ENCODE peak calls at places on chromosomes 1 and 21, in eight cellular contexts. B is CD8-positive, alpha-beta T cell; A is astrocyte of the spinal cord; O is fibroblast of lung; T is cardiac muscle cell; Z is kidney epithelial cell; I is endothelial cell; G is ovary. V is an unnamed sample.
A peak's percentile ranks its signal among the peaks of the same experiment; 100 is the strongest.

GRCh38 chr1:2645143-2645542 is 12.3 kb upstream of the MMEL1 start:
- DNase-seq in B (no peak), A (no peak), O (no peak), T (no peak), Z (no peak), I (no peak), G (peak; percentile 13), V (no peak)

GRCh38 chr21:33890187-33890586 is 25.4 kb downstream of the ATP5PO start:
- DNase-seq in B (no peak), A (no peak), O (no peak), T (no peak), Z (no peak), I (no peak), G (no peak), V (no peak)

GRCh38 chr1:245396615-245397014 is 241.8 kb downstream of the KIF26B start:
- DNase-seq in B (no peak), A (no peak), O (no peak), T (no peak), Z (no peak), I (no peak), G (no peak), V (no peak)

GRCh38 chr1:155304558-155305063 is 3.4 kb upstream of the PKLR start:
- DNase-seq in B (no peak), A (no peak), O (no peak), T (no peak), Z (no peak), I (no peak), G (no peak), V (no peak)

GRCh38 chr1:57304591-57304990 is 119.3 kb downstream of the DAB1 start:
- DNase-seq in B (no peak), A (no peak), O (no peak), T (no peak), Z (no peak), I (no peak), G (no peak), V (no peak)

GRCh38 chr1:22210176-22210575 is 67.3 kb upstream of the WNT4 start:
- DNase-seq in B (no peak), A (no peak), O (no peak), T (no peak), Z (no peak), I (no peak), G (no peak), V (no peak)

GRCh38 chr1:68221971-68222355 is 10.4 kb downstream of the WLS start:
- DNase-seq in B (no peak), A (peak; percentile 55), O (peak; percentile 53), T (no peak), Z (no peak), I (no peak), G (no peak), V (no peak)

GRCh38 chr1:16249838-16250241 is 12.9 kb upstream of the CPLANE2 start:
- DNase-seq in B (no peak), A (peak; percentile 54), O (peak; percentile 96), T (no peak), Z (no peak), I (no peak), G (peak; percentile 83), V (no peak)

GRCh38 chr1:61379693-61380092 is 297.3 kb downstream of the NFIA start:
- DNase-seq in B (no peak), A (no peak), O (no peak), T (no peak), Z (no peak), I (no peak), G (no peak), V (no peak)

GRCh38 chr1:18581420-18581880 is 49.2 kb upstream of the PAX7 start:
- DNase-seq in B (no peak), A (peak; percentile 1), O (no peak), T (peak; percentile 70), Z (no peak), I (peak; percentile 67), G (no peak), V (peak; percentile 52)

GRCh38 chr1:39160703-39161102 is 43.8 kb upstream of the MACF1 start:
- DNase-seq in B (no peak), A (no peak), O (no peak), T (no peak), Z (no peak), I (no peak), G (no peak), V (no peak)

GRCh38 chr1:198679535-198680173 is 40.8 kb downstream of the PTPRC start:
- DNase-seq in B (peak; percentile 57), A (no peak), O (no peak), T (no peak), Z (no peak), I (no peak), G (no peak), V (no peak)

GRCh38 chr1:108316545-108316944 is 72.7 kb upstream of the NBPF4 start:
- DNase-seq in B (no peak), A (no peak), O (peak; percentile 12), T (no peak), Z (no peak), I (no peak), G (no peak), V (no peak)

GRCh38 chr1:73824065-73824464 is 373.9 kb downstream of the LRRIQ3 start:
- DNase-seq in B (no peak), A (no peak), O (no peak), T (no peak), Z (no peak), I (no peak), G (no peak), V (no peak)

GRCh38 chr1:23594927-23595353 is 35.6 kb upstream of the ID3 start:
- DNase-seq in B (no peak), A (no peak), O (no peak), T (no peak), Z (no peak), I (no peak), G (no peak), V (no peak)

GRCh38 chr1:170698711-170699275 is 34.9 kb downstream of the PRRX1 start:
- DNase-seq in B (no peak), A (peak; percentile 84), O (peak; percentile 64), T (peak; percentile 47), Z (no peak), I (no peak), G (no peak), V (no peak)

GRCh38 chr1:182552527-182552926 is 36.5 kb downstream of the RNASEL start:
- DNase-seq in B (no peak), A (no peak), O (no peak), T (no peak), Z (no peak), I (no peak), G (no peak), V (no peak)

GRCh38 chr1:117710710-117711109 is 104.9 kb downstream of the TENT5C start:
- DNase-seq in B (no peak), A (no peak), O (no peak), T (no peak), Z (no peak), I (no peak), G (no peak), V (no peak)

GRCh38 chr1:203650012-203650836 is 23.6 kb downstream of the ATP2B4 start:
- DNase-seq in B (peak; percentile 80), A (peak; percentile 71), O (peak; percentile 60), T (peak; percentile 59), Z (no peak), I (peak; percentile 83), G (peak; percentile 74), V (peak; percentile 68)

GRCh38 chr1:40870135-40870728 is 8.1 kb upstream of the CITED4 start:
- DNase-seq in B (no peak), A (peak; percentile 29), O (no peak), T (no peak), Z (no peak), I (no peak), G (no peak), V (no peak)
- TF ChIP-seq CTCF in B (no peak), A (no peak), O (no peak), T (no peak), Z (no peak), I (no peak), G (no peak), V (no peak)

GRCh38 chr1:151839457-151840409 is at the start of gene C2CD4D:
- DNase-seq in B (peak; percentile 77), A (no peak), O (no peak), T (peak; percentile 22), Z (no peak), I (peak; percentile 61), G (no peak), V (peak; percentile 62)
- TF ChIP-seq CTCF in B (no peak), A (no peak), O (no peak), T (no peak), Z (no peak), I (no peak), G (no peak), V (no peak)

GRCh38 chr1:62905309-62905708 is 121.4 kb downstream of the ATG4C start:
- DNase-seq in B (no peak), A (no peak), O (no peak), T (no peak), Z (peak; percentile 45), I (no peak), G (no peak), V (no peak)

GRCh38 chr1:62905872-62906271 is 121.9 kb downstream of the ATG4C start:
- DNase-seq in B (no peak), A (no peak), O (no peak), T (no peak), Z (no peak), I (no peak), G (no peak), V (no peak)

GRCh38 chr1:62904537-62904936 is 120.6 kb downstream of the ATG4C start:
- DNase-seq in B (no peak), A (no peak), O (no peak), T (no peak), Z (no peak), I (no peak), G (no peak), V (no peak)

GRCh38 chr1:62908168-62908567 is 124.2 kb downstream of the ATG4C start:
- DNase-seq in B (no peak), A (no peak), O (no peak), T (no peak), Z (no peak), I (no peak), G (no peak), V (no peak)

GRCh38 chr1:62906428-62906886 is 122.5 kb downstream of the ATG4C start:
- DNase-seq in B (no peak), A (peak; percentile 6), O (peak; percentile 13), T (peak; percentile 47), Z (no peak), I (peak; percentile 41), G (no peak), V (no peak)
- TF ChIP-seq CTCF in B (no peak), A (peak; percentile 43), O (peak; percentile 46), T (peak; percentile 54), Z (peak; percentile 50), I (peak; percentile 85), G (no peak), V (peak; percentile 56)

GRCh38 chr1:222889445-222889844 is 74.6 kb downstream of the DISP1 start:
- DNase-seq in B (no peak), A (no peak), O (no peak), T (no peak), Z (no peak), I (no peak), G (no peak), V (no peak)

GRCh38 chr1:222891578-222891977 is 76.7 kb downstream of the DISP1 start:
- DNase-seq in B (no peak), A (no peak), O (no peak), T (no peak), Z (no peak), I (no peak), G (no peak), V (no peak)

GRCh38 chr1:222890702-222891101 is 75.9 kb downstream of the DISP1 start:
- DNase-seq in B (no peak), A (no peak), O (no peak), T (no peak), Z (no peak), I (no peak), G (no peak), V (no peak)

GRCh38 chr1:222887127-222887461 is 72.3 kb downstream of the DISP1 start:
- DNase-seq in B (no peak), A (no peak), O (no peak), T (no peak), Z (no peak), I (no peak), G (no peak), V (no peak)

GRCh38 chr1:222886194-222887126 is 71.6 kb downstream of the DISP1 start:
- DNase-seq in B (no peak), A (no peak), O (peak; percentile 31), T (no peak), Z (no peak), I (no peak), G (no peak), V (no peak)
- TF ChIP-seq CTCF in B (no peak), A (no peak), O (no peak), T (no peak), Z (no peak), I (no peak), G (no peak), V (no peak)